ENCODE peak calls at places on chromosomes 2 and 18, in four cellular contexts. Q is PC-3, M is mammary epithelial cell, L is heart left ventricle. T is an unnamed sample.

GRCh38 chr2:156695020-156695419 is 258.8 kb downstream of the GPD2 start:
- DNase-seq in Q (no peak), M (no peak), L (no peak), T (no peak)

GRCh38 chr2:1973636-1974035 is 229.3 kb upstream of the PXDN start:
- DNase-seq in M (no peak), Q (no peak), L (no peak), T (no peak)

GRCh38 chr2:226911932-226912331 is 76.1 kb downstream of the RHBDD1 start:
- DNase-seq in Q (peak; percentile 78), L (no peak), M (peak; percentile 69), T (peak; percentile 80)

GRCh38 chr2:179036353-179036905 is 13.5 kb downstream of the CCDC141 start:
- DNase-seq in L (no peak), M (no peak), Q (no peak), T (no peak)

GRCh38 chr18:35610089-35610488 is 28.5 kb downstream of the GALNT1 start:
- DNase-seq in Q (no peak), L (no peak), M (peak; percentile 4), T (peak; percentile 28)

GRCh38 chr18:28390022-28390421 is 213.1 kb upstream of the CDH2 start:
- DNase-seq in M (no peak), L (no peak), Q (no peak), T (no peak)

GRCh38 chr2:239546541-239546940 is 145.7 kb upstream of the HDAC4 start:
- DNase-seq in Q (no peak), L (no peak), M (no peak), T (no peak)

GRCh38 chr2:128630974-128631697 is 312.5 kb upstream of the HS6ST1 start:
- DNase-seq in Q (no peak), M (no peak), L (no peak), T (no peak)

GRCh38 chr2:218664653-218665052 is 5.2 kb downstream of the BCS1L start:
- DNase-seq in L (no peak), M (no peak), Q (no peak), T (no peak)

GRCh38 chr2:197359859-197360258 is 49.3 kb upstream of the ANKRD44 start:
- DNase-seq in Q (no peak), M (no peak), L (no peak), T (no peak)

GRCh38 chr2:191917967-191918651 is 71.2 kb upstream of the CAVIN2 start:
- DNase-seq in M (no peak), Q (no peak), L (peak; percentile 36), T (no peak)

GRCh38 chr2:239275037-239275685 is 125.7 kb downstream of the HDAC4 start:
- DNase-seq in M (peak; percentile 94), L (peak; percentile 90), Q (peak; percentile 87), T (peak; percentile 82)

GRCh38 chr2:172655838-172656573 is 79.6 kb upstream of the RAPGEF4 start:
- DNase-seq in Q (peak; percentile 70), M (no peak), L (no peak), T (no peak)

GRCh38 chr2:157747695-157748370 is 119.2 kb upstream of the ACVR1C start:
- DNase-seq in M (peak; percentile 23), Q (no peak), L (no peak), T (no peak)

GRCh38 chr2:14301331-14301730 is 331.2 kb upstream of the LRATD1 start:
- DNase-seq in M (no peak), L (no peak), Q (no peak), T (no peak)

GRCh38 chr2:195756218-195756941 is 99.4 kb downstream of the SLC39A10 start:
- DNase-seq in M (peak; percentile 33), L (no peak), Q (peak; percentile 88), T (peak; percentile 93)

GRCh38 chr2:150572194-150572766 is 84.8 kb upstream of the RND3 start:
- DNase-seq in M (no peak), Q (no peak), L (no peak), T (peak; percentile 56)

GRCh38 chr2:230899786-230900185 is 25.3 kb downstream of the GPR55 start:
- DNase-seq in M (no peak), Q (no peak), L (no peak), T (no peak)

GRCh38 chr18:7941533-7941932 is 374.4 kb downstream of the PTPRM start:
- DNase-seq in L (peak; percentile 71), M (peak; percentile 80), Q (no peak), T (peak; percentile 94)

GRCh38 chr2:81136296-81136695 is 831.7 kb upstream of the LRRTM1 start:
- DNase-seq in M (no peak), Q (no peak), L (no peak), T (no peak)

GRCh38 chr18:50812834-50813233 is 7.0 kb downstream of the MRO start:
- DNase-seq in M (no peak), L (no peak), Q (no peak), T (no peak)

GRCh38 chr2:46076251-46076650 is 221.0 kb upstream of the EPAS1 start:
- DNase-seq in Q (peak; percentile 51), L (no peak), M (no peak), T (no peak)

GRCh38 chr2:64327510-64328414 is 126.2 kb upstream of the LGALSL start:
- DNase-seq in M (no peak), L (peak; percentile 54), Q (peak; percentile 30), T (peak; percentile 33)

GRCh38 chr2:20288941-20289340 is 61.7 kb downstream of the PUM2 start:
- DNase-seq in L (no peak), Q (peak; percentile 48), M (peak; percentile 46), T (peak; percentile 62)

GRCh38 chr2:27566628-27567027 is 16.2 kb upstream of the ZNF512 start:
- DNase-seq in Q (peak; percentile 91), M (peak; percentile 94), L (no peak), T (peak; percentile 97)

GRCh38 chr2:228261546-228261945 is 80.1 kb upstream of the SPHKAP start:
- DNase-seq in L (no peak), Q (no peak), M (no peak), T (no peak)

GRCh38 chr18:3998698-3999333 is 456.3 kb downstream of the DLGAP1 start:
- DNase-seq in M (peak; percentile 31), L (no peak), Q (peak; percentile 61), T (peak; percentile 44)

GRCh38 chr2:112876971-112877361 is 34.0 kb upstream of the IL37 start:
- DNase-seq in L (no peak), M (no peak), Q (peak; percentile 16), T (no peak)

GRCh38 chr2:24489942-24490673 is 946 bp upstream of the NCOA1 start:
- DNase-seq in M (peak; percentile 30), L (no peak), Q (peak; percentile 77), T (peak; percentile 78)

GRCh38 chr2:152335016-152335850 is at the start of gene FMNL2:
- DNase-seq in L (peak; percentile 84), Q (peak; percentile 84), M (peak; percentile 83), T (peak; percentile 58)

GRCh38 chr18:44582432-44582831 is 98.3 kb upstream of the SETBP1 start:
- DNase-seq in M (no peak), L (no peak), Q (no peak), T (no peak)

GRCh38 chr2:166382448-166382847 is 6.7 kb upstream of the SCN9A start:
- DNase-seq in L (no peak), Q (no peak), M (no peak), T (no peak)
- TF ChIP-seq CTCF in L (no peak), Q (no peak), M (no peak), T (no peak)

DNA sequence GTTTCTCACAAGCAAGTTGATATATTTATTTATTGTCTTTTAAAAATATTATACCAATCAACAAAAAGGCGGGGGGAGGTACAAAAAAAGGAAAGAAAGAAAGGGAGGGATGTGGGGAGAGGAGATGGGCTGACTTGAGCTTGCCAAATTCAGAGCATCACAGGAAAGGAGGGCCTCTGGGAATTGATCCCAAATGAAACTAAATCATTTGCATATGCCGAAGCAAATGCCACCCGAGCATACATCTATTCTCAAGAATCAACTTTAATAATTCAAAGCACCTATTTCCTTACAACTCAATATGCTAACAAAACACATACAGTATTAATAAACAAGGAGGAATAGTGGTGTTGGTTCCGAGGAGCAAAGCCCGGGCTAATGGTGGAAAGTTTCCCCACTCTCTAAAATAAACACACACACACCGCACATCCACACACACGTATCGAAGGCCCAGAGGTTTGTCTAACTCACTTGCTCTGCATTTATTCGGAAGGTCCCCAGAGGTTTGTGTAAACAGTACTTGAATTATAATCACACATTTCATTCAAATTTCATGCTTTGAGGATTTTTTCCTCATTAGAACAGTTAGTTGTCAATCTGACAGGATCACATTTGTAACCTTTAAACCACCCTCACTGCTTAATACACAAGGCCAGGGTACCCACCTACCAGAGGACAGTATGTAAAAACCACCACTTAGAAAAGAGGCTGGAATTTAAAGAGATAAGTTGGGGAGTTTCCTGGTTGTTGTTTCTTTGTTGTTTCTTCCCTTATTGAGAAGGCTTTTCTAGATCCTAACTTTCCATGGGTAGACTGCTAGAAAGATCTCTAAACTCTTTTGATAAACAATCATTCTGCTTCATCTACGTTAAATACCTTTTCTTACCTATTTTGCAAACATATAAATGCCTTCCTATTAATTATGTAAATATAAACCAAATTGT is 264.7 kb downstream of the TCF4 start:
- DNase-seq in L (no peak), M (no peak), Q (no peak), T (no peak)
- H3K4me3 ChIP-seq in L (peak overlapping the region; percentile 51), M (peak overlapping the region; percentile 90), Q (peak overlapping the region; percentile 73), T (no peak overlapping the region)

DNA sequence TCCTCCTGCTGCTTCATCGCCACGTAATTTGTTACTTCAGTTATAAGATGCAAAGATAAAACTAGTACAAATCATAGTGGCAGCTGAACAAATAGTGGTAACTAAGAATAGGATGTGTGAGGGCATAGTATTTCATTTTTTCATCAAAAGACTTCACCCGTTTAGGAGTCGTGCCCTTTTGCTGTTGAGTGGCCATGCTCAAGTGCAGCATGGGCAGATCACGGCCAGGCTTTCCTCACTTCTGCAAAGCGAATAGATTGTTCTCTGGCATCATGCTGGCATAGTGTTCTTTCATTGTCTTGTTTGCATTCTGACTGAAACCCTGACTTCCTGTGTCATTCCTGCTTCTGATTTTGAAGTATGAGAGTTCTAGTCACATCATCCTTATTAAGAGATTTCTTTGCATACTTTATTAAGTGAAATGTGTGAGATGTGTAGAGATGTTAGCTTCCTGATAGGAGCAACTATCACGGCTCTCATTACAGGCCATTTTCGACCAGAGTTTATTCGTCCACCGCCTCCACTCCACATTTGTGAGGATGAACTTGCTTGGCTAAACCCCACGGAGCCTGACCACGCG is 11.8 kb downstream of the CNOT11 start:
- DNase-seq in L (peak; percentile 40), Q (no peak), M (no peak), T (no peak)
- H3K36me3 ChIP-seq in L (no peaks in the 10 kb centered on the region), Q (peaks cover 39% of the 10 kb centered on the region), M (peaks cover 35% of the 10 kb centered on the region), T (peaks cover 14% of the 10 kb centered on the region)

DNA sequence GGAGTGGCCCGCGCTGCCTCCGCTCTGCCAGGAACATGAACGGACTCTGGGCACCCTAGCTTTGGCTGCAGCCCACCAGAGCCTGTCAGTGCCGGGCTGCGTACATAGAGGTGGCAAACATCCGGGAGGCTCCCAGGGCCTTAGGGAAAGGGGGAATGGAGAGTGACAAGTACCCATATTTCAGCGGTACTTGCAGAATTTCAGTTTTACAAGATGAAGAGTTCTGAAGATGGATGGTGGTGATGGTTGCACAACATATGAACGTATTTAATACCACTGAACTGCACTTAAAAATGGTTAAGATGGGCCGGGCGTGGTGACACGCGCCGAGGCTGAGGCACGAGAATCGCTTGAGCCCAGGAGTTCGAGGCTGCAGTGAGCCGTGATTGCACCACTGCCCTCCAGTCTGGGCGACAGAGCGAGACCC is 873 bp downstream of the MTHFD2 start:
- DNase-seq in Q (no peak), L (no peak), M (no peak), T (no peak)
- TF ChIP-seq CTCF in Q (no peak), L (no peak), M (no peak), T (no peak)

T was measured in bronchial epithelial cell.